ENCODE peak calls at places on chromosome 18, in five cellular contexts. Q is T-helper 1 cell, T is small intestine, J is AG10803, X is PC-9. D is an unnamed sample.

GRCh38 chr18:56913970-56914369 is 232.9 kb upstream of the BOD1L2 start:
- DNase-seq in Q (no peak), T (no peak), J (no peak), X (no peak), D (no peak)

GRCh38 chr18:45253973-45254372 is 361.3 kb upstream of the SLC14A2 start:
- DNase-seq in Q (no peak), T (no peak), J (no peak), X (no peak), D (no peak)

GRCh38 chr18:62437520-62438329 is 85.1 kb upstream of the ZCCHC2 start:
- DNase-seq in Q (no peak), T (no peak), J (peak; percentile 29), X (peak; percentile 46), D (no peak)

GRCh38 chr18:49561127-49561376 is 805 bp upstream of the LIPG start:
- DNase-seq in Q (no peak), T (no peak), J (no peak), X (no peak), D (peak; percentile 61)

GRCh38 chr18:22828171-22828570 is 105.0 kb upstream of the RBBP8 start:
- DNase-seq in Q (no peak), T (no peak), J (no peak), X (peak; percentile 59), D (no peak)

GRCh38 chr18:23689031-23689615 is at the start of gene LAMA3:
- DNase-seq in Q (peak; percentile 12), T (peak; percentile 65), J (peak; percentile 27), X (peak; percentile 40), D (no peak)

GRCh38 chr18:24503182-24503581 is 42.7 kb downstream of the HRH4 start:
- DNase-seq in Q (no peak), T (no peak), J (no peak), X (no peak), D (no peak)

GRCh38 chr18:43826215-43826614 is 548.9 kb upstream of the SYT4 start:
- DNase-seq in Q (no peak), T (no peak), J (no peak), X (no peak), D (no peak)

GRCh38 chr18:23498062-23498582 is 5.2 kb upstream of the RMC1 start:
- DNase-seq in Q (no peak), T (no peak), J (no peak), X (no peak), D (no peak)

GRCh38 chr18:22844184-22844583 is 88.9 kb upstream of the RBBP8 start:
- DNase-seq in Q (no peak), T (peak; percentile 64), J (no peak), X (peak; percentile 58), D (no peak)

GRCh38 chr18:24878289-24878688 is 417.9 kb downstream of the HRH4 start:
- DNase-seq in Q (no peak), T (peak; percentile 45), J (peak; percentile 70), X (no peak), D (no peak)

GRCh38 chr18:45374878-45375630 is 240.2 kb upstream of the SLC14A2 start:
- DNase-seq in Q (no peak), T (no peak), J (no peak), X (peak; percentile 73), D (no peak)

GRCh38 chr18:24402209-24402785 is 4.7 kb upstream of the OSBPL1A start:
- DNase-seq in Q (no peak), T (no peak), J (no peak), X (no peak), D (no peak)

GRCh38 chr18:7116832-7117389 is 686 bp downstream of the LAMA1 start:
- DNase-seq in Q (no peak), T (no peak), J (no peak), X (no peak), D (peak; percentile 69)

D was measured in islet precursor cell.